ENCODE peak calls at places on chromosomes 6 and 20, in ten cellular contexts. G is effector memory CD4-positive, alpha-beta T cell; Z is heart right ventricle; Q is esophagus squamous epithelium; O is tibial artery; V is CD8-positive, alpha-beta T cell; H is thoracic aorta; A is psoas muscle; W is epithelial cell of prostate; I is neuronal stem cell. E is an unnamed sample.
A peak's percentile ranks its signal among the peaks of the same experiment; 100 is the strongest.

GRCh38 chr6:100721256-100721655 is 159.9 kb downstream of the ASCC3 start:
- DNase-seq in G (no peak), Z (no peak), Q (no peak), O (no peak), V (no peak), H (no peak), A (no peak), W (no peak), I (no peak), E (no peak)

GRCh38 chr6:26027491-26028211 is 59.6 kb upstream of the HFE start:
- DNase-seq in G (no peak), Z (no peak), Q (no peak), O (no peak), V (no peak), H (no peak), A (no peak), W (no peak), I (no peak), E (no peak)

GRCh38 chr6:40583694-40584093 is 3.5 kb downstream of the LRFN2 start:
- DNase-seq in G (no peak), Z (no peak), Q (no peak), O (no peak), V (no peak), H (no peak), A (no peak), W (no peak), I (no peak), E (no peak)

GRCh38 chr20:61953037-61953788 is 112.5 kb downstream of the TAF4 start:
- DNase-seq in G (no peak), Z (no peak), Q (no peak), O (peak; percentile 25), V (no peak), H (no peak), A (no peak), W (no peak), I (no peak), E (no peak)

GRCh38 chr6:133635447-133635846 is 253.5 kb upstream of the TCF21 start:
- DNase-seq in G (no peak), Z (no peak), Q (no peak), O (no peak), V (no peak), H (no peak), A (no peak), W (no peak), I (no peak), E (no peak)

GRCh38 chr6:151327079-151327478 is 64.3 kb downstream of the ZBTB2 start:
- DNase-seq in G (no peak), Z (no peak), Q (no peak), O (no peak), V (no peak), H (no peak), A (no peak), W (no peak), I (no peak), E (no peak)

GRCh38 chr20:59214619-59215547 is 51.3 kb downstream of the ZNF831 start:
- DNase-seq in G (no peak), Z (no peak), Q (no peak), O (no peak), V (no peak), H (no peak), A (no peak), W (no peak), I (no peak), E (no peak)

GRCh38 chr6:170056329-170056728 is 234.5 kb downstream of the DLL1 start:
- DNase-seq in G (no peak), Z (no peak), Q (no peak), O (peak; percentile 53), V (no peak), H (no peak), A (no peak), W (no peak), I (no peak), E (no peak)

GRCh38 chr20:58714923-58715708 is 22.5 kb downstream of the NPEPL1 start:
- DNase-seq in G (no peak), Z (no peak), Q (no peak), O (peak; percentile 52), V (no peak), H (no peak), A (no peak), W (no peak), I (no peak), E (no peak)

GRCh38 chr6:148624025-148624424 is 122.8 kb upstream of the UST start:
- DNase-seq in G (no peak), Z (no peak), Q (no peak), O (no peak), V (no peak), H (no peak), A (no peak), W (no peak), I (no peak), E (no peak)

GRCh38 chr6:148620579-148621298 is 126.1 kb upstream of the UST start:
- DNase-seq in G (no peak), Z (no peak), Q (no peak), O (no peak), V (no peak), H (no peak), A (no peak), W (no peak), I (no peak), E (no peak)

GRCh38 chr6:148616811-148617210 is 130.0 kb upstream of the UST start:
- DNase-seq in G (no peak), Z (no peak), Q (no peak), O (no peak), V (no peak), H (no peak), A (no peak), W (no peak), I (no peak), E (no peak)

GRCh38 chr6:148617522-148617921 is 129.3 kb upstream of the UST start:
- DNase-seq in G (no peak), Z (no peak), Q (no peak), O (no peak), V (no peak), H (no peak), A (no peak), W (no peak), I (no peak), E (no peak)

DNA sequence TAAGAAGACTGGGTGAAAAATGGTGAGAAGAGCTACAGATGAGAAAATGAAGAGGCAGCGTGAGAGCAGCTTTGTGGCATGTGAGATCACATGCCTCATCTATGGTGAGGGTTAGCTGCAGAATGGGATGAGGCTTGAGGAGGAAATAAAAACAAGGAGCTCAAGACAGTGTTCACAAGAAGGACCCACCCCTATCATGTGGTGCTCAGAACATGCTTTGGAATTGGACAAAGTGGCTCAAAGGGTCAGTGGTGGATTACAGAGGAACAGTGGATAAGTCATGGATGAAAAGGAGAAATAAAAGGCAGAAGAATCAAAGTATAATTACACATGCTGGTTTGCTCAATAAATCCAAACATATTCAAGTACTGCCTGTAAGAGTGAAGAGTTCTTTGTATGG is 126.9 kb upstream of the UST start:
- DNase-seq in G (no peak), Z (no peak), Q (no peak), O (no peak), V (no peak), H (no peak), A (no peak), W (no peak), I (no peak), E (no peak)
- H3K27ac ChIP-seq in G (no peak overlapping the region), Z (no peak overlapping the region), Q (no peak overlapping the region), O (no peak overlapping the region), V (no peak overlapping the region), H (no peak overlapping the region), A (no peak overlapping the region), W (no peak overlapping the region), I (no peak overlapping the region), E (no peak overlapping the region)

GRCh38 chr6:127952831-127953230 is 52.0 kb upstream of the THEMIS start:
- DNase-seq in G (no peak), Z (no peak), Q (no peak), O (no peak), V (no peak), H (no peak), A (no peak), W (no peak), I (no peak), E (no peak)

GRCh38 chr6:127952176-127952575 is 51.3 kb upstream of the THEMIS start:
- DNase-seq in G (no peak), Z (no peak), Q (no peak), O (no peak), V (no peak), H (no peak), A (no peak), W (no peak), I (no peak), E (no peak)

GRCh38 chr6:127959869-127960268 is 59.0 kb upstream of the THEMIS start:
- DNase-seq in G (no peak), Z (no peak), Q (no peak), O (no peak), V (no peak), H (no peak), A (no peak), W (no peak), I (no peak), E (no peak)

GRCh38 chr6:127954082-127954481 is 53.2 kb upstream of the THEMIS start:
- DNase-seq in G (no peak), Z (no peak), Q (no peak), O (no peak), V (no peak), H (no peak), A (no peak), W (no peak), I (no peak), E (no peak)

GRCh38 chr6:127956260-127956888 is 55.5 kb upstream of the THEMIS start:
- DNase-seq in G (no peak), Z (no peak), Q (no peak), O (no peak), V (no peak), H (no peak), A (no peak), W (no peak), I (no peak), E (no peak)
- H3K27ac ChIP-seq in G (no peak overlapping the region), Z (no peak overlapping the region), Q (no peak overlapping the region), O (no peak overlapping the region), V (no peak overlapping the region), H (no peak overlapping the region), A (no peak overlapping the region), W (no peak overlapping the region), I (no peak overlapping the region), E (no peak overlapping the region)

GRCh38 chr6:87829622-87830121 is 127.6 kb upstream of the AKIRIN2 start:
- DNase-seq in G (no peak), Z (no peak), Q (no peak), O (no peak), V (no peak), H (no peak), A (no peak), W (no peak), I (no peak), E (no peak)
- H3K27ac ChIP-seq in G (no peak overlapping the region), Z (no peak overlapping the region), Q (no peak overlapping the region), O (no peak overlapping the region), V (no peak overlapping the region), H (no peak overlapping the region), A (no peak overlapping the region), W (no peak overlapping the region), I (no peak overlapping the region), E (no peak overlapping the region)

DNA sequence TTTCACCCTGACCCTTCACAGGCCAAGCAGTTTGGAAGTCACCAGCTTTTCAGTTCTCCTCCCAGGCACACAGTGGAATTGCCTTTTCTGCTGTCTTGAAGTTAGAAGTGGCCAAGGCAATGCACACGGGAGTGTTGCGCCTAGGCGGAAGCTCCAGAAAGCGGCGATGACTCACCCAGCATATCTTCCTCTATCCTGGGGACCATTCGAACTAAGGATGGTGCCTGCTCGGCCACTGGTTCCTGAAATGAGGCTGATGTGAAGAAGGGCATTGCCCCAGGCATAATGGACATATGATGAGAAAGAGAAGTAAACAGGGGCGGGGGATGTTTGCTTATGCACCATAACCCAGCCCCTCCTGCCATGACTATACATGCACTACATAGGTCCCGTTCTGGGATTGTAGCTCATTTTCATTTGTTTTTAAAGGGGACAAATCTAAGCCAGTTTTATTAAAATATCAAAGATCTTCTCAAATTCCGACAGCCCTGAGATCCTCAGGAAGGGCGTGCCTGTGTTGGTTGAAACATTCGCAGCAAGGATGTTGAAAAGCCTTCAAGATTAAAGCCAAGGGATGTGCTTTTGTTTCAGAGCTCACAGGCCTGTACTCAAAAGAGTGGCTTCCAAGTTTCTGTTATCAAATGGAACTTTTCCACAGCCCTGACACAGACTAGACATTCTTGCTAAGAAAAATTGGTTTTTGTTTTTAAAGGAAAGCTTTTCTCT is 218.4 kb downstream of the LY86 start:
- DNase-seq in G (no peak), Z (peak; percentile 31), Q (no peak), O (peak; percentile 77), V (no peak), H (no peak), A (no peak), W (no peak), I (no peak), E (no peak)
- H3K27ac ChIP-seq in G (no peak overlapping the region), Z (peak overlapping the region; percentile 69), Q (peak overlapping the region; percentile 19), O (no peak overlapping the region), V (no peak overlapping the region), H (no peak overlapping the region), A (no peak overlapping the region), W (peak overlapping the region; percentile 23), I (no peak overlapping the region), E (no peak overlapping the region)

E was measured in CD8-positive, alpha-beta memory T cell.